ENCODE peak calls at places on chromosomes 11 and 22, in six cellular contexts. F, Q, N, O, H and R are unnamed samples.

GRCh38 chr22:27637604-27638003 is 164.0 kb downstream of the MN1 start:
- DNase-seq in F (peak; percentile 16), Q (no peak), N (peak; percentile 67), O (no peak), H (no peak), R (no peak)

GRCh38 chr11:105906517-105906916 is 115.5 kb downstream of the MSANTD4 start:
- DNase-seq in F (no peak), Q (no peak), N (no peak), O (no peak), H (no peak), R (no peak)

GRCh38 chr11:59144096-59144495 is 1.4 kb downstream of the FAM111A start:
- DNase-seq in F (peak; percentile 20), Q (no peak), N (no peak), O (no peak), H (no peak), R (no peak)

GRCh38 chr22:35728639-35729308 is 11.1 kb downstream of the APOL5 start:
- DNase-seq in F (peak; percentile 15), Q (no peak), N (no peak), O (no peak), H (peak; percentile 76), R (no peak)

GRCh38 chr22:48779211-48779643 is 1048.4 kb downstream of the BRD1 start:
- DNase-seq in F (no peak), Q (no peak), N (no peak), O (no peak), H (no peak), R (no peak)

GRCh38 chr11:127998421-127998820 is 588.9 kb downstream of the ETS1 start:
- DNase-seq in F (peak; percentile 64), Q (no peak), N (peak; percentile 17), O (no peak), H (no peak), R (peak; percentile 16)

GRCh38 chr11:61020706-61021235 is 49.3 kb downstream of the CD6 start:
- DNase-seq in F (no peak), Q (no peak), N (no peak), O (no peak), H (no peak), R (no peak)

GRCh38 chr11:60389279-60389910 is 6.9 kb upstream of the MS4A14 start:
- DNase-seq in F (no peak), Q (no peak), N (no peak), O (no peak), H (no peak), R (no peak)

GRCh38 chr22:39349967-39350802 is at the start of gene SYNGR1:
- DNase-seq in F (no peak), Q (no peak), N (no peak), O (peak; percentile 34), H (peak; percentile 26), R (no peak)

GRCh38 chr11:78742430-78742829 is 167.8 kb upstream of the NARS2 start:
- DNase-seq in F (peak; percentile 88), Q (peak; percentile 12), N (no peak), O (peak; percentile 67), H (peak; percentile 92), R (no peak)

GRCh38 chr11:76048763-76049162 is 157.5 kb downstream of the WNT11 start:
- DNase-seq in F (no peak), Q (no peak), N (no peak), O (no peak), H (no peak), R (no peak)

GRCh38 chr11:24932110-24933000 is 435.5 kb downstream of the LUZP2 start:
- DNase-seq in F (no peak), Q (no peak), N (no peak), O (no peak), H (no peak), R (no peak)

GRCh38 chr22:45154383-45154782 is 9.3 kb upstream of the NUP50 start:
- DNase-seq in F (peak; percentile 43), Q (no peak), N (peak; percentile 53), O (no peak), H (no peak), R (no peak)

GRCh38 chr11:73225851-73226250 is 7.8 kb downstream of the P2RY2 start:
- DNase-seq in F (no peak), Q (no peak), N (no peak), O (no peak), H (no peak), R (no peak)

GRCh38 chr11:4181780-4182721 is 87.5 kb downstream of the RRM1 start:
- DNase-seq in F (peak; percentile 74), Q (no peak), N (peak; percentile 49), O (peak; percentile 62), H (peak; percentile 82), R (no peak)

GRCh38 chr11:66264893-66265292 is 3.5 kb upstream of the RAB1B start:
- DNase-seq in F (peak; percentile 41), Q (no peak), N (no peak), O (no peak), H (peak; percentile 36), R (no peak)
- TF ChIP-seq CTCF in F (peak; percentile 72), Q (peak; percentile 28), N (peak; percentile 65), O (no peak), H (no peak), R (no peak)

GRCh38 chr22:37662039-37662438 is 3.5 kb downstream of the PDXP start:
- DNase-seq in F (no peak), Q (no peak), N (no peak), O (no peak), H (no peak), R (no peak)
- H3K4me3 ChIP-seq in F (no peak overlapping the region), Q (no peak overlapping the region), N (no peak overlapping the region), O (no peak overlapping the region), H (no peak overlapping the region), R (no peak overlapping the region)

DNA sequence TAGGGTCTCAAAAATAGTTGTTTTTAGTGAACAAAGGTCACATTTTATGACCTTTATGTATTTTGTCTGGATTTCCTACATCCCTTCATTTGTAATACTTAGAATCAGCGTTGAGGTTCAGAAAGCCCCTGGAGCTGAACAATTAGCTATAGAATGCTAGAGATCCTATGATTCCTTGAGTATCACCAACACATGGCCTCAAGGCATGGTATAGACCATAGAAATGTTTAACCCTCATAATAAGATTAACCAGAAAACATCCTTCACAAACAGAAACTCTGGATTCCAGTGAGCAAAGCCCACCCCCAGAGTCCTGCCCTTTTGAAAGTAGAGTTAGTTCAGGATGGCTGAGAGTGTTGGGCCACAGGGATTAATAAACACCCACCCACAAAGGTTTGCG is 77.3 kb downstream of the CYB5R2 start:
- DNase-seq in F (no peak), Q (no peak), N (no peak), O (no peak), H (no peak), R (no peak)
- TF ChIP-seq CTCF in F (no peak), Q (no peak), N (no peak), O (no peak), H (no peak), R (no peak)

DNA sequence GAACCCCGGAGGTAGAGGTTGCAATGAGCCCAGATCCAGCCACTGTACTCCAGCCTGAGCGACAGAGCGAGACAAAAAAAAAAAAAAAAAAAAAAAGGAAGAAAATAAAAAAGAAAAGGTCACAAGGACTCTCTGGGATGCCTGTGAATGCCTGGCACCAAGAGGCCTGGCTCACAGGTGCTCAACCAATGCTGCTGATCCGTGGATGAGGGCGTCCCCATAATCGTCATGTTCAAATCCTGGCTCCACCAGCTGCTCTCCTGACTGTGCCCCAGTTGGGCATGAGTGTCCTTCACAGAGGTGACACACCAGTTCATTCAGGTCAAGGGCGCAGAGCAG is 645 bp upstream of the GAS2L1 start:
- DNase-seq in F (no peak), Q (no peak), N (no peak), O (no peak), H (no peak), R (no peak)
- H3K4me3 ChIP-seq in F (no peak overlapping the region), Q (no peak overlapping the region), N (peak overlapping the region; percentile 71), O (peak overlapping the region; percentile 88), H (peak overlapping the region; percentile 90), R (peak overlapping the region; percentile 62)

DNA sequence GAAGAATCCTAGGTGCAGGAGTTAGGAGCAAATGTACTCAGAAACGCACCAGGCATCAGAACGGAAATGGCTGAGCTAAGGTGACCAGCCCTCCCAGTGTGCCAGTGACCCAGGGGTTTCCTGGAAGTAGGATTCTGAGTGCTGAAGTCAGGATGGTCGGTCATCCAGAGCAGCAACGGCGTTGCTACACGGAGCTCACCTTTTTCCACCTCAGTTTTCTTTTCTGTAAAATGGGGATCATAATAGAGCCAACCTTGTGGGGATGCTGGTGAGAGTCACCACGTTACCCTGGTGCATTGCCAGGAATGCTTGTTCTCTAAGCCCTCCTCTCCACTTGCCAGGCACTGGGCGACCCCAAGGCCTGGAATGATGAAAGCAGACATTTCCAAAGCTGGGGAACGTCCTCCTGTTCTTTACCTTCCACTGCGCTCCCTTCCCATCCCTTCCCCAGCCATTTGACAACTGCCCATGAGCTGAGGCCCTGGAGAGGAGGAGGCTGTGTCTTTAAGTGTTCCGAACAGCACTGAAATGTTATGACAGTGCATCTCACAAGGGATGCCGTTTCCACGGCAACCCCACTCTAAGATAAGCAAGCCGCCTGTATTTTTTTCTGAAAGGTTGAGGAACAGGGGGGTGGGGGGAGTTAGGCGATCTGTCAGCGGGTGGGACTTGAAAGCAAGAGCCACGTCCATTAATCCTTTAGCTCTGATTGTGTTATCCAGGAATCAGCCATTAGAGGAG is 66.8 kb downstream of the TSPAN18 start:
- DNase-seq in F (no peak), Q (no peak), N (peak; percentile 60), O (no peak), H (no peak), R (no peak)
- TF ChIP-seq CTCF in F (no peak), Q (no peak), N (no peak), O (no peak), H (no peak), R (no peak)

GRCh38 chr22:30821863-30822215 is 127.2 kb downstream of the OSBP2 start:
- DNase-seq in F (no peak), Q (no peak), N (no peak), O (no peak), H (no peak), R (no peak)

GRCh38 chr22:30821381-30821780 is 126.7 kb downstream of the OSBP2 start:
- DNase-seq in F (no peak), Q (no peak), N (no peak), O (no peak), H (no peak), R (no peak)

GRCh38 chr22:30823015-30823370 is 128.3 kb downstream of the OSBP2 start:
- DNase-seq in F (peak; percentile 47), Q (no peak), N (peak; percentile 26), O (no peak), H (no peak), R (no peak)

GRCh38 chr22:30824096-30824495 is 129.4 kb downstream of the OSBP2 start:
- DNase-seq in F (no peak), Q (no peak), N (no peak), O (no peak), H (no peak), R (no peak)

DNA sequence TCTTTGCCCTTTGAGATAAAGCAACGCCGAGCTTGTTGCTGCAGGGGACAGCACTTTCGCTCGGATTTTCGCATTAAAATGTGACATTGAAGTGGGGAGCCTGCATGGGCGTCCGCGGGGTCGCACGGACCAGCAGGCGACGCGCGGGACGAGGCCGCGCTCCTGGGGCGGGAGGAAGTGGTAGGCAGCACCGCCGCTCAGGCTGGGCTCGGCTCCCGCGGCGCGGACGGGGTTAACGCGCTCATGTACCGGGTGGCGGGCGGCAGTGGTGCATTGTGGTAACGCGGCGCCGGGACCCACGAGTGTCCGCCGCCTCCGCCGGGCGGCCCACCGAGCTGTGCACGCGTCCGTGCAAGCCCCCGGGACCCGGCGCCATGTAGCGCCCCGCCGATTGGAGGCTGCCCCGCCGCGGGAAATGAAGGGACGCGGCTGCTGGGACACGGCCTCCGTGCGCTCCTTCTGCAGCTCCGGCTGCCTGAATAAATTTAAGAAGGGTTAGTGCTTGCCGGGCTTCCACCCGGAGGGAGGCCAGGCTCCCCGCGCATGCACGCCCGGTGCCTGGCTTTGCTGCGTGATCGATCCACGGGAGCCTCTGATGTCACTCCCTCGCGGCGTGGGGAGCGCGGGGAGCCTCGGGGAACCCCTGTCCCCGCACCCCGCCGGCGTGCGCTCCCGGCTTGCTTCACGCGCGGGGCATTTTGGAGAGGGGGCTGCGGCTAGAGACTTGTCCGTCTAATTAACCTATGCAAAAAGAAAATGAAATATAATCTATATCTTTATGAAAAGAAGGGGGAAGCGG is 127.7 kb downstream of the OSBP2 start:
- DNase-seq in F (no peak), Q (no peak), N (no peak), O (no peak), H (no peak), R (no peak)
- H3K4me3 ChIP-seq in F (peak overlapping the region; percentile 67), Q (peak overlapping the region; percentile 38), N (peak overlapping the region; percentile 46), O (peak overlapping the region; percentile 57), H (peak overlapping the region; percentile 42), R (peak overlapping the region; percentile 43)